ENCODE peak calls at places on chromosomes 4 and X, in four cellular contexts. M, O, S and H are unnamed samples.

GRCh38 chr4:24370421-24370820 is 213.9 kb downstream of the DHX15 start:
- DNase-seq in S (no peak), O (no peak), M (no peak), H (no peak)

GRCh38 chrX:39427492-39428289 is 626.4 kb downstream of the MID1IP1 start:
- DNase-seq in M (peak; percentile 15), S (no peak), O (no peak), H (peak; percentile 83)

GRCh38 chr4:41145571-41146078 is 68.7 kb downstream of the APBB2 start:
- DNase-seq in S (no peak), O (no peak), M (no peak), H (no peak)

GRCh38 chr4:23999714-24000113 is 109.9 kb upstream of the PPARGC1A start:
- DNase-seq in M (peak; percentile 7), O (no peak), S (no peak), H (peak; percentile 58)

GRCh38 chr4:1340861-1341260 is 6.1 kb upstream of the UVSSA start:
- DNase-seq in M (no peak), O (no peak), S (no peak), H (no peak)

GRCh38 chrX:154325541-154325940 is 29.9 kb downstream of the TKTL1 start:
- DNase-seq in O (no peak), M (no peak), S (no peak), H (no peak)

GRCh38 chr4:184506527-184507121 is 32.3 kb upstream of the IRF2 start:
- DNase-seq in M (peak; percentile 20), O (peak; percentile 34), S (no peak), H (peak; percentile 71)

GRCh38 chr4:125518281-125518680 is 203.5 kb downstream of the FAT4 start:
- DNase-seq in M (no peak), S (no peak), O (no peak), H (no peak)

GRCh38 chrX:71128166-71128833 is 9.9 kb downstream of the MED12 start:
- DNase-seq in O (no peak), S (no peak), M (no peak), H (no peak)

GRCh38 chr4:68673143-68673542 is 2.7 kb upstream of the UGT2B15 start:
- DNase-seq in O (no peak), S (no peak), M (no peak), H (no peak)

GRCh38 chr4:43394976-43395375 is 502.5 kb downstream of the GRXCR1 start:
- DNase-seq in M (no peak), O (no peak), S (no peak), H (no peak)

GRCh38 chr4:7428261-7429068 is 6.3 kb downstream of the PSAPL1 start:
- DNase-seq in S (no peak), M (no peak), O (peak; percentile 44), H (peak; percentile 69)

GRCh38 chrX:131621650-131622049 is 77.8 kb downstream of the OR13H1 start:
- DNase-seq in S (no peak), O (no peak), M (peak; percentile 11), H (no peak)

GRCh38 chrX:153517421-153517820 is at the start of gene ATP2B3:
- DNase-seq in M (no peak), O (no peak), S (no peak), H (no peak)

GRCh38 chr4:56360071-56360470 is 27.2 kb downstream of the AASDH start:
- DNase-seq in M (no peak), O (no peak), S (no peak), H (no peak)

GRCh38 chr4:102423375-102423774 is 77.8 kb upstream of the NFKB1 start:
- DNase-seq in O (no peak), M (no peak), S (no peak), H (no peak)

GRCh38 chr4:114905017-114905416 is 208.4 kb downstream of the NDST4 start:
- DNase-seq in S (no peak), O (no peak), M (no peak), H (no peak)

GRCh38 chrX:84363674-84364073 is 138.6 kb downstream of the HDX start:
- DNase-seq in O (no peak), S (no peak), M (no peak), H (no peak)

GRCh38 chr4:46386570-46386969 is 3.4 kb downstream of the GABRA2 start:
- DNase-seq in O (peak; percentile 52), M (peak; percentile 13), S (no peak), H (no peak)

GRCh38 chr4:143375326-143376073 is 38.8 kb downstream of the GAB1 start:
- DNase-seq in S (peak; percentile 6), O (peak; percentile 50), M (peak; percentile 55), H (no peak)

GRCh38 chr4:48261288-48261687 is 8.3 kb downstream of the TEC start:
- DNase-seq in M (no peak), S (no peak), O (no peak), H (no peak)

DNA sequence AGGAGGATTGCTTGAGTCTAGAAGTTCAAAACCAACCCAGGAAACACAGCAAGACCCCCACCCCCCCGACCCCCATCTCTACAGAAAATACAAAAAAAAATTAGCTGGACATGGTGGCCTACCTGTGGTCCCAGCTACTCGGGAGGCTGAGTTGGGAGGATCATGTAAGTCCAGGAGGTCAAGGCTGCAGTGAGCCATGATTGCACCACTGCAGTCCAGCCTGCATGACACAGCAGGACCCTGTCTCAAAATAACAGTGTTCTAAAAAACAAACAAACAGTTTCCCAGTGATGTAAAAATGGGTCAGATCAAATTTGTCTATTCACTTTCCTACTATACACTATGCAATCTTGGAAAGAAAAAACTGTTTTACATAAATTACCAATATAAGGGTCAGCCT is 2.0 kb upstream of the CBR4 start:
- DNase-seq in M (no peak), S (no peak), O (no peak), H (no peak)
- H3K4me1 ChIP-seq in M (peaks cover 81% of the 10 kb centered on the region), S (peaks cover 19% of the 10 kb centered on the region), O (peaks cover 3% of the 10 kb centered on the region), H (peaks cover 28% of the 10 kb centered on the region)

GRCh38 chr4:121185960-121186359 is 21.8 kb upstream of the TNIP3 start:
- DNase-seq in M (no peak), S (no peak), O (no peak), H (no peak)
- H2AFZ ChIP-seq in M (no peak overlapping the region), S (no peak overlapping the region), O (no peak overlapping the region), H (no peak overlapping the region)

GRCh38 chr4:85427123-85427522 is 47.8 kb upstream of the ARHGAP24 start:
- DNase-seq in S (no peak), M (no peak), O (no peak), H (no peak)

GRCh38 chr4:85426366-85426765 is 48.6 kb upstream of the ARHGAP24 start:
- DNase-seq in O (no peak), M (no peak), S (no peak), H (no peak)

GRCh38 chr4:85420831-85421230 is 54.1 kb upstream of the ARHGAP24 start:
- DNase-seq in M (no peak), S (no peak), O (no peak), H (no peak)

GRCh38 chr4:85419103-85419502 is 55.8 kb upstream of the ARHGAP24 start:
- DNase-seq in S (no peak), O (no peak), M (no peak), H (no peak)

GRCh38 chr4:85423414-85423813 is 51.5 kb upstream of the ARHGAP24 start:
- DNase-seq in M (peak; percentile 54), O (no peak), S (no peak), H (no peak)
- H3K4me1 ChIP-seq in M (peaks cover 7% of the 10 kb centered on the region), O (no peaks in the 10 kb centered on the region), S (peaks cover 5% of the 10 kb centered on the region), H (no peaks in the 10 kb centered on the region)

DNA sequence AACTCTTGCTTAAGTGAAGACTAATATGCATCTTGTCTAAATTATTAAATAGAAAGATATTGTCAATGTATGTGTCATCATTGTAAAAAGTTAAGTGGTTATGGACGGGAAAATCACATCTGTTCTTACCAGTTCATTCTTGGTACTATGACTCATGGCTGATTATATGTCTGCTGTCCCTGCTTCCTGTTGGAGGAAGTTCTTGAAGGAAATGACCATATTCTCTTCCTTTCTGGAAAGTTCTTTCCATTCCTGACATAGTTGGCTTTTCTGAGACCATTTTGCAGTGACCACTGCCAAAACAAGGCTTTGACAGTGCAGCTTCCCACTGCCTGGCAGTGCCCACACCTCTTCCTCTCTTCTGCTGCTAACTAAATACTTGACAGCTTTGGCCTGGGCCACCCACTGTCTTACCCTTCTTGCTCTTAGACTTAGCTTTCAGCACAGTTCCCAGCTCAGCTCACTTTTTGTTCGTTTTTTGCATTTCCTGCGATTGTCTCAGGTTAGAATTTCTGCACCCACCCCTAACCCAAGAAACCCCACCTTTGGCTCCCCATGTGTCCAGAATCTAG is 13.2 kb upstream of the CLDN24 start:
- DNase-seq in M (peak; percentile 88), O (no peak), S (peak; percentile 68), H (no peak)
- H2AFZ ChIP-seq in M (no peak overlapping the region), O (no peak overlapping the region), S (peak overlapping the region; percentile 49), H (no peak overlapping the region)

DNA sequence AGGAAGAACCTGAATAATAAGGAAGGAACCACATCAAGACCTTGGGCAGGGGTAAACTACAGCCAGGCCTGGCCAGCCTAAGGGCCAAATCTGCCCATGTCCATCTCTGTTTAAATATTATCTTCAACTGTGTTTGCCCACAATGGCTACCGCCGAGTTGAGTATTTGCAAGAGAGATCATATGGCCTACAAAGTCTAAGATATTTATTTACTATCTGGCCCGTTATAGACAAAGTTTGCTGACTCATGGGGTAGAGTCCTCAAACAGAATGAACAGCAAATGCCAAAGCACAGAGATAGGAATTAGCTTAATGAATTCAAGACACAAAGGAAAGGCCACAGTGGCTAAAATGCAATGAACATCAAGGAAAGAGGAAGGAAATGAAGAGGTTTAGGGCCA is 44.8 kb downstream of the RPS6KA3 start:
- DNase-seq in O (no peak), S (no peak), M (peak; percentile 47), H (no peak)
- H3K4me1 ChIP-seq in O (no peaks in the 10 kb centered on the region), S (peaks cover 15% of the 10 kb centered on the region), M (peaks cover 48% of the 10 kb centered on the region), H (peaks cover 9% of the 10 kb centered on the region)

GRCh38 chr4:87298362-87298761 is 24.3 kb downstream of the HSD17B13 start:
- DNase-seq in S (no peak), M (no peak), O (no peak), H (no peak)

GRCh38 chr4:87304659-87305277 is 17.9 kb downstream of the HSD17B13 start:
- DNase-seq in M (peak; percentile 73), S (no peak), O (no peak), H (no peak)

DNA sequence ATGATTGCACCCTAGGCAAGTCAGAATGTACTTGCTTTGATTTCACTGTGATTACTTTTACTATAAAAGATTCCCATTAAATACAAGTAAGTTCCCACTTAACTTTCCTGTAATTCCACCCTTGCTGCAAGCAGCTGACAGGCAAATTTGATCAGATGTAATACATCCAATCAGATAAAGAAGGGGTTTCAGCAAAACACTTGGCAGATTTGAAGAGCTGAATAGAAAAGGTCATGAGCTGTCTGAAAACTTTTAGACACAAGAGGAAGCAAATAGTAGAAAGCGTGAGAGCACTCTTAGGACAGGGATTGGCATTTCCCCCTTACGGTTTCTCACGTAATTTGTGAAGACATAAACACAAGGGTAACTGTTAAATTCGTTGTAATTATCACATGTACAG is 22.8 kb downstream of the HSD17B13 start:
- DNase-seq in O (no peak), S (no peak), M (no peak), H (no peak)
- H2AFZ ChIP-seq in O (no peak overlapping the region), S (no peak overlapping the region), M (no peak overlapping the region), H (no peak overlapping the region)

DNA sequence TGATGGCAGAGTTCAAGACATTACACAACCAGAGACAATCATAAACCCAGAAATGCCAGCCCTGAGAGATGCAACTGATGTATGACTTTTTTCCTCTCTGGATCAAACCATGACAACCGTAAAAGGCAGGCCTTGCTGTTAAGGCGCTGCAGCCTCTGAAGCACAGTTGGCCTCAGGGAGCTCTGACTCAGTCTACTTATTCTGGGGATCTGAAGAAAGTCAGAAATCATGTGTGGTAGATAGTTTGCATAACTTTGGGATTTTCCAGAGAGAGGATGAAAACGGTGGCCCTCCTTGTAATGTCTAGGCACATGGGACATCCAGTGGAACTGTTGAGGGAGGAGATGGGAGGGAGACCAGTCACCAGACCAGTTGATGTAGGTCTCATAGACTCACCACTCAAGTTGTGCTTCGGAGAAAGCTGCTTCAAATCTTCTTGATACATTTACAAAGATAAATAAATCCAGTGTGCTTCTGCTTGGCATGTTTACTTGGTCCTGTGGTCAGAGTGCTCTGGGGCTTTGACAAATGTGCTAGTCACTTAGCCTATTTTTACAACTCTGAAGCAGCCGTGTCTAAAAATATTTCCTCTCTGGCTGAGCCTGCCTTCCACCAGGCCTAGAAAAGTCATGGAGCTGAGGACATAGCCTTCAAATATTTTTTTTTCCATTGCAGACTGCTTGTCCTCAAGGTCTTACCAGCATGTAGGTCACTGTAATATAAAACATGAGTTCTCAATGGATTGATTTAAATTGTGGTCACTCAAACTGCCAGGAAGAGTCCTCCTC is 7.5 kb downstream of the HADH start:
- DNase-seq in S (no peak), O (no peak), M (peak; percentile 28), H (peak; percentile 73)
- H3K4me1 ChIP-seq in S (no peaks in the 10 kb centered on the region), O (no peaks in the 10 kb centered on the region), M (peaks cover 2% of the 10 kb centered on the region), H (peaks cover 23% of the 10 kb centered on the region)